ENCODE peak calls at places on chromosomes 12 and 14, in ten cellular contexts. J is iris pigment epithelial cell; Y is right atrium auricular region; A is effector memory CD8-positive, alpha-beta T cell; I is activated T-cell treated with anti-CD3 and anti-CD28 coated beads for 48 hours; N is EH; C is AG10803; Z is BJ; K is activated CD4-positive, alpha-beta memory T cell treated with anti-CD3 and anti-CD28 coated beads for 36 hours; R is adrenal gland. Q is an unnamed sample.
A peak's percentile ranks its signal among the peaks of the same experiment; 100 is the strongest.

GRCh38 chr14:39406560-39406959 is 25.7 kb downstream of the FBXO33 start:
- DNase-seq in Z (no peak), I (no peak), J (no peak), C (peak; percentile 38), Y (no peak), K (no peak), N (no peak), A (no peak), R (no peak), Q (no peak)

GRCh38 chr12:106309671-106310313 is 7.3 kb downstream of the TCP11L2 start:
- DNase-seq in J (peak; percentile 77), Z (peak; percentile 50), C (peak; percentile 86), K (no peak), R (peak; percentile 56), Y (no peak), A (no peak), I (no peak), N (peak; percentile 85), Q (no peak)

GRCh38 chr14:56004807-56005579 is 113.2 kb upstream of the PELI2 start:
- DNase-seq in I (peak; percentile 7), Y (peak; percentile 70), Z (peak; percentile 35), A (peak; percentile 17), R (no peak), J (peak; percentile 57), C (peak; percentile 86), N (peak; percentile 88), K (peak; percentile 46), Q (no peak)

GRCh38 chr14:93951798-93952540 is 24.4 kb downstream of the ASB2 start:
- DNase-seq in J (no peak), N (no peak), Y (no peak), Z (no peak), C (no peak), A (no peak), I (no peak), K (no peak), R (no peak), Q (no peak)

GRCh38 chr14:29521526-29522137 is 406.0 kb downstream of the PRKD1 start:
- DNase-seq in A (no peak), I (no peak), K (no peak), N (peak; percentile 31), Z (no peak), C (no peak), J (peak; percentile 21), R (no peak), Y (no peak), Q (peak; percentile 14)

GRCh38 chr12:62407587-62407986 is 59.0 kb upstream of the MON2 start:
- DNase-seq in Z (no peak), Y (no peak), J (no peak), R (peak; percentile 12), K (no peak), N (no peak), I (no peak), A (no peak), C (no peak), Q (no peak)

GRCh38 chr12:94690199-94690695 is 39.9 kb upstream of the TMCC3 start:
- DNase-seq in J (peak; percentile 56), R (no peak), Z (no peak), A (no peak), C (peak; percentile 33), N (no peak), I (no peak), K (no peak), Y (no peak), Q (no peak)

GRCh38 chr12:56198836-56199235 is 9.6 kb upstream of the SMARCC2 start:
- DNase-seq in A (no peak), I (no peak), Z (no peak), N (peak; percentile 66), Y (no peak), J (peak; percentile 20), R (no peak), C (peak; percentile 55), K (no peak), Q (no peak)

GRCh38 chr12:131628766-131629448 is 82.0 kb upstream of the SFSWAP start:
- DNase-seq in I (no peak), J (no peak), R (no peak), K (no peak), Z (no peak), N (no peak), A (no peak), C (no peak), Y (no peak), Q (no peak)

GRCh38 chr14:80521456-80521855 is 310.2 kb upstream of the DIO2 start:
- DNase-seq in Y (no peak), K (no peak), N (no peak), R (no peak), J (no peak), C (no peak), Z (no peak), A (no peak), I (no peak), Q (no peak)

GRCh38 chr14:68506645-68507405 is 286.0 kb downstream of the ZFP36L1 start:
- DNase-seq in J (no peak), R (no peak), A (peak; percentile 25), I (no peak), K (peak; percentile 24), Y (no peak), Z (no peak), C (no peak), N (no peak), Q (peak; percentile 51)

GRCh38 chr14:20820063-20820904 is 17.6 kb upstream of the RNASE1 start:
- DNase-seq in C (no peak), J (no peak), R (no peak), A (no peak), Z (no peak), K (no peak), I (no peak), N (no peak), Y (no peak), Q (no peak)

GRCh38 chr14:104081951-104082464 is 3.5 kb upstream of the ASPG start:
- DNase-seq in K (no peak), N (no peak), Z (no peak), Y (no peak), I (no peak), C (no peak), A (no peak), R (no peak), J (no peak), Q (no peak)

GRCh38 chr12:66428261-66428660 is 126.0 kb downstream of the HELB start:
- DNase-seq in J (no peak), N (no peak), A (no peak), R (no peak), K (no peak), I (no peak), Z (no peak), Y (no peak), C (no peak), Q (no peak)

GRCh38 chr12:115998119-115998633 is 279.3 kb downstream of the MED13L start:
- DNase-seq in Y (no peak), J (peak; percentile 61), A (peak; percentile 11), I (no peak), C (peak; percentile 67), N (peak; percentile 67), Z (peak; percentile 8), R (peak; percentile 26), K (peak; percentile 13), Q (peak; percentile 72)

GRCh38 chr14:91872011-91872476 is 4.7 kb upstream of the TC2N start:
- DNase-seq in Z (no peak), R (no peak), I (no peak), C (no peak), A (no peak), Y (no peak), N (no peak), K (peak; percentile 69), J (peak; percentile 51), Q (no peak)

GRCh38 chr12:51528852-51529545 is 62.0 kb upstream of the SCN8A start:
- DNase-seq in I (no peak), R (no peak), J (no peak), A (no peak), N (peak; percentile 62), Y (no peak), Z (no peak), C (peak; percentile 42), K (no peak), Q (no peak)

GRCh38 chr12:117882181-117882580 is 86.6 kb downstream of the KSR2 start:
- DNase-seq in N (no peak), Y (no peak), C (no peak), K (no peak), R (no peak), A (no peak), Z (no peak), J (no peak), I (no peak), Q (no peak)

GRCh38 chr12:68240975-68241374 is 12.4 kb downstream of the IL22 start:
- DNase-seq in J (peak; percentile 56), A (peak; percentile 41), C (peak; percentile 35), K (peak; percentile 72), Y (no peak), I (peak; percentile 25), R (peak; percentile 26), N (peak; percentile 65), Z (no peak), Q (no peak)

GRCh38 chr14:73727181-73727580 is 13.0 kb upstream of the PNMA1 start:
- DNase-seq in N (no peak), J (no peak), R (no peak), I (no peak), K (no peak), C (no peak), Z (no peak), A (no peak), Y (no peak), Q (no peak)

GRCh38 chr12:46342562-46343033 is 30.0 kb downstream of the SLC38A2 start:
- DNase-seq in R (peak; percentile 35), K (peak; percentile 22), N (peak; percentile 63), C (peak; percentile 49), A (peak; percentile 37), I (no peak), Z (no peak), Y (no peak), J (peak; percentile 62), Q (no peak)

GRCh38 chr14:77598366-77599050 is 17.9 kb downstream of the SPTLC2 start:
- DNase-seq in I (no peak), C (no peak), N (no peak), Z (no peak), R (no peak), K (peak; percentile 29), J (no peak), Y (no peak), A (peak; percentile 4), Q (no peak)

GRCh38 chr12:30753761-30754382 is 879 bp downstream of the CAPRIN2 start:
- DNase-seq in Y (no peak), K (no peak), A (no peak), N (peak; percentile 46), R (no peak), Z (no peak), J (peak; percentile 20), C (peak; percentile 17), I (peak; percentile 6), Q (peak; percentile 55)

GRCh38 chr14:100285021-100285912 is 21.0 kb downstream of the SLC25A29 start:
- DNase-seq in J (peak; percentile 34), I (peak; percentile 82), R (peak; percentile 69), K (peak; percentile 83), C (peak; percentile 66), A (peak; percentile 80), Z (no peak), Y (no peak), N (peak; percentile 65), Q (peak; percentile 51)

GRCh38 chr12:64178122-64178521 is 44.0 kb downstream of the KICS2 start:
- DNase-seq in A (no peak), J (peak; percentile 86), Y (no peak), Z (peak; percentile 49), I (no peak), N (peak; percentile 88), R (no peak), C (peak; percentile 74), K (no peak), Q (no peak)

GRCh38 chr12:22656835-22657234 is 31.9 kb downstream of the ETNK1 start:
- DNase-seq in C (no peak), A (no peak), J (no peak), N (no peak), I (no peak), Y (no peak), Z (no peak), R (no peak), K (no peak), Q (peak; percentile 10)

GRCh38 chr12:11771356-11771755 is 121.9 kb downstream of the ETV6 start:
- DNase-seq in R (no peak), Y (no peak), K (peak; percentile 49), Z (no peak), I (no peak), J (peak; percentile 61), C (peak; percentile 26), A (no peak), N (peak; percentile 33), Q (no peak)

GRCh38 chr12:84701966-84702365 is 210.6 kb downstream of the SLC6A15 start:
- DNase-seq in K (no peak), N (peak; percentile 46), A (no peak), I (no peak), C (no peak), J (peak; percentile 15), Y (no peak), R (no peak), Z (no peak), Q (no peak)